ENCODE peak calls at places on chromosome 19, in nine cellular contexts. Q is substantia nigra; W is germinal center; F is neural progenitor cell; T is stimulated activated naive CD4-positive, alpha-beta T cell; H is ovary; U is GM23338; R is hippocampal formation; C is HFFc6. O is an unnamed sample.

GRCh38 chr19:17436094-17436873 is 12.2 kb downstream of the TMEM221 start:
- DNase-seq in Q (no peak), W (no peak), F (no peak), T (no peak), H (no peak), U (no peak), R (no peak), C (no peak), O (no peak)

GRCh38 chr19:57068921-57069697 is 50.7 kb upstream of the USP29 start:
- DNase-seq in Q (no peak), W (no peak), F (no peak), T (no peak), H (peak), U (peak), R (peak), C (no peak), O (peak)

GRCh38 chr19:6772028-6772865 is at the start of gene VAV1:
- DNase-seq in Q (peak), W (peak), F (no peak), T (peak), H (no peak), U (peak), R (peak), C (no peak), O (no peak)

GRCh38 chr19:47730521-47730889 is 14.8 kb upstream of the NOP53 start:
- DNase-seq in Q (no peak), W (no peak), F (no peak), T (no peak), H (no peak), U (no peak), R (no peak), C (no peak), O (no peak)

GRCh38 chr19:30696514-30696913 is 324.3 kb downstream of the ZNF536 start:
- DNase-seq in Q (no peak), W (peak), F (peak), T (no peak), H (no peak), U (peak), R (no peak), C (no peak), O (peak)

GRCh38 chr19:1074512-1075283 is 7.7 kb downstream of the ARHGAP45 start:
- DNase-seq in Q (no peak), W (peak), F (no peak), T (peak), H (peak), U (no peak), R (peak), C (no peak), O (no peak)

GRCh38 chr19:17488593-17489391 is 18.5 kb downstream of the SLC27A1 start:
- DNase-seq in Q (no peak), W (peak), F (peak), T (peak), H (no peak), U (peak), R (no peak), C (no peak), O (peak)

GRCh38 chr19:38949580-38950367 is 19.0 kb downstream of the MRPS12 start:
- DNase-seq in Q (peak), W (peak), F (peak), T (peak), H (peak), U (peak), R (peak), C (no peak), O (peak)

GRCh38 chr19:47445527-47445926 is 26.2 kb downstream of the SLC8A2 start:
- DNase-seq in Q (no peak), W (no peak), F (no peak), T (no peak), H (no peak), U (no peak), R (no peak), C (no peak), O (no peak)

GRCh38 chr19:7925171-7925837 is 631 bp downstream of the CTXN1 start:
- DNase-seq in Q (peak), W (peak), F (peak), T (peak), H (peak), U (peak), R (no peak), C (peak), O (peak)